ENCODE peak calls at places on chromosomes 11 and 22, in four cellular contexts. N is A549, M is H1, F is suprapubic skin. I is an unnamed sample.

GRCh38 chr11:69906453-69906907 is 87.3 kb upstream of the FGF3 start:
- DNase-seq in N (no peak), M (no peak), F (no peak), I (no peak)

GRCh38 chr22:43795320-43795719 is 16.8 kb downstream of the EFCAB6 start:
- DNase-seq in N (no peak), M (no peak), F (no peak), I (no peak)

GRCh38 chr22:40409613-40410113 is 39.3 kb downstream of the SGSM3 start:
- DNase-seq in N (no peak), M (no peak), F (peak; percentile 50), I (no peak)

GRCh38 chr11:67376873-67377808 is 3.7 kb upstream of the CLCF1 start:
- DNase-seq in N (no peak), M (no peak), F (no peak), I (no peak)

GRCh38 chr11:12402691-12403120 is 25.3 kb downstream of the PARVA start:
- DNase-seq in N (no peak), M (no peak), F (no peak), I (no peak)

GRCh38 chr11:120390585-120390922 is 54.3 kb downstream of the ARHGEF12 start:
- DNase-seq in N (no peak), M (no peak), F (no peak), I (no peak)

GRCh38 chr11:61516191-61516590 is 7.6 kb downstream of the LRRC10B start:
- DNase-seq in N (no peak), M (no peak), F (no peak), I (no peak)

GRCh38 chr11:3700910-3701309 is 29.7 kb upstream of the CHRNA10 start:
- DNase-seq in N (no peak), M (no peak), F (no peak), I (no peak)

GRCh38 chr11:296206-296975 is 2.9 kb downstream of the IFITM5 start:
- DNase-seq in N (no peak), M (no peak), F (no peak), I (peak; percentile 64)

GRCh38 chr11:65210361-65210731 is 28.6 kb downstream of the CAPN1 start:
- DNase-seq in N (no peak), M (no peak), F (peak; percentile 63), I (peak; percentile 55)

GRCh38 chr11:75073459-75074190 is 23.1 kb downstream of the OR2AT4 start:
- DNase-seq in N (no peak), M (no peak), F (no peak), I (no peak)

GRCh38 chr11:117544431-117544830 is 216.8 kb downstream of the CEP164 start:
- DNase-seq in N (no peak), M (no peak), F (no peak), I (no peak)

GRCh38 chr11:20397281-20397680 is 9.8 kb downstream of the PRMT3 start:
- DNase-seq in N (peak; percentile 38), M (no peak), F (no peak), I (no peak)

GRCh38 chr11:81098471-81098870 is 1635.2 kb downstream of the FAM181B start:
- DNase-seq in N (no peak), M (no peak), F (no peak), I (no peak)

GRCh38 chr22:25745341-25746011 is 3.5 kb downstream of the MYO18B start:
- DNase-seq in N (no peak), M (no peak), F (no peak), I (peak; percentile 12)

GRCh38 chr11:77351281-77351905 is 49.9 kb upstream of the GDPD4 start:
- DNase-seq in N (no peak), M (no peak), F (no peak), I (no peak)

GRCh38 chr11:102730036-102730815 is 5.5 kb upstream of the MMP8 start:
- DNase-seq in N (no peak), M (no peak), F (no peak), I (no peak)

GRCh38 chr22:35638408-35638807 is 9.8 kb upstream of the APOL6 start:
- DNase-seq in N (no peak), M (no peak), F (peak; percentile 95), I (peak; percentile 97)

GRCh38 chr11:128189823-128190222 is 397.5 kb downstream of the ETS1 start:
- DNase-seq in N (no peak), M (no peak), F (no peak), I (no peak)

GRCh38 chr22:48477031-48477721 is 1350.5 kb downstream of the BRD1 start:
- DNase-seq in N (no peak), M (no peak), F (peak; percentile 77), I (no peak)

GRCh38 chr11:127567237-127567932 is 566.8 kb upstream of the KIRREL3 start:
- DNase-seq in N (no peak), M (no peak), F (no peak), I (no peak)

GRCh38 chr11:123694551-123694950 is 40.1 kb upstream of the SCN3B start:
- DNase-seq in N (no peak), M (no peak), F (no peak), I (no peak)

GRCh38 chr11:80155412-80156017 is 714.7 kb upstream of the TENM4 start:
- DNase-seq in N (peak; percentile 1), M (no peak), F (no peak), I (no peak)

GRCh38 chr11:62400760-62401159 is 18.1 kb upstream of the SCGB1A1 start:
- DNase-seq in N (no peak), M (no peak), F (peak; percentile 95), I (peak; percentile 96)

GRCh38 chr22:46908641-46909107 is 146.2 kb downstream of the TBC1D22A start:
- DNase-seq in N (no peak), M (no peak), F (no peak), I (no peak)

GRCh38 chr11:110301032-110301431 is 4.6 kb upstream of the RDX start:
- DNase-seq in N (no peak), M (no peak), F (no peak), I (no peak)

GRCh38 chr22:28017558-28017820 is 98.4 kb upstream of the PITPNB start:
- DNase-seq in N (no peak), M (no peak), F (no peak), I (no peak)

GRCh38 chr22:28015056-28015445 is 96.0 kb upstream of the PITPNB start:
- DNase-seq in N (no peak), M (no peak), F (peak; percentile 53), I (peak; percentile 44)

GRCh38 chr22:28014141-28015055 is 95.3 kb upstream of the PITPNB start:
- DNase-seq in N (no peak), M (no peak), F (peak; percentile 78), I (peak; percentile 61)

GRCh38 chr22:28016781-28017557 is 97.9 kb upstream of the PITPNB start:
- DNase-seq in N (no peak), M (no peak), F (peak; percentile 74), I (peak; percentile 50)

DNA sequence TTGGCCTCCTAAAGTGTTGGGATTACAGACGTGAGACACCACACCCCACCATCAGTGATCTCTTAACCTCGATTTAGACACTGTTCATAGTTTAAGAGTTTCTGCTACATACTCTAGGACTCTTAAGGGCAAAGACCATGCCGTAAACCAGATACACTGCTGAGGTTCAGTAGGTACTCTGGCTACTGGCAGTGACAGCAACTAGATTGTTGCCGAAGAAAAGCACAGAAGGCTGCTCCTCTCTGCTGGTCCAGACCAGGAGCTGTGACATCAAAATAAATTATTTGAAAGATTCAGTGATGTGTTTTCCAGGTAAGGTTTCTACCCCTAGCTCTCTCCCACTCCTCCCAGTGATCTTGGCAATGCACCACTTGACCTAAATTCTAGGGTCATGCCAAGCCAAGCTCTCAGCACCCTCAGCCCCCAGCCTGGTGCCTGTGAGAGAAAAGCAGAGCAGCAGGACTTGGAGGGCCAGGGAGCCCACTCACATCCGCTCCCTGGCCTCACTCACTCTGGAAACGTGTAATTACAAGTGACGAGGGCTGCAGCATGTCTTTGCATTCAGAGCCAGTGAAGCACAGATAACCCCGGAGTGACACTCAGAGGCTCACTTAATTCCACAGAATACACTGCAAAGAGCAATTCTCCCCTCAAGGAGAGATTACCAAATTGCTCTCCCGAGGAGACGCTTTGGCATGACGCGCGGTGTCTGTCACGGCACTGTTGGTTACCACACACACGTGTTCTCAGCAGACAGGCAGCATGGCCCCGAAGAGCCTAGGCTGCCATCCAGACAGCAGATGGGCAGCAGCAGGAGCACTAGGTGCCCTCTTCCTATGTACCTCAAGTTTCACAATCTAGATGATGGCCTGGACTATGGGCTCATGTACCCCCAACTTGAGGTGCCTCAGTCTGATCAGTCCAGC is 96.9 kb upstream of the PITPNB start:
- DNase-seq in N (no peak), M (no peak), F (peak; percentile 64), I (peak; percentile 58)
- TF ChIP-seq EP300 in N (no peak), M (no peak), F (no peak), I (no peak)

GRCh38 chr11:63505857-63506528 is at the start of gene LGALS12:
- DNase-seq in N (no peak), M (no peak), F (no peak), I (no peak)
- TF ChIP-seq EP300 in N (no peak), M (no peak), F (no peak), I (no peak)

DNA sequence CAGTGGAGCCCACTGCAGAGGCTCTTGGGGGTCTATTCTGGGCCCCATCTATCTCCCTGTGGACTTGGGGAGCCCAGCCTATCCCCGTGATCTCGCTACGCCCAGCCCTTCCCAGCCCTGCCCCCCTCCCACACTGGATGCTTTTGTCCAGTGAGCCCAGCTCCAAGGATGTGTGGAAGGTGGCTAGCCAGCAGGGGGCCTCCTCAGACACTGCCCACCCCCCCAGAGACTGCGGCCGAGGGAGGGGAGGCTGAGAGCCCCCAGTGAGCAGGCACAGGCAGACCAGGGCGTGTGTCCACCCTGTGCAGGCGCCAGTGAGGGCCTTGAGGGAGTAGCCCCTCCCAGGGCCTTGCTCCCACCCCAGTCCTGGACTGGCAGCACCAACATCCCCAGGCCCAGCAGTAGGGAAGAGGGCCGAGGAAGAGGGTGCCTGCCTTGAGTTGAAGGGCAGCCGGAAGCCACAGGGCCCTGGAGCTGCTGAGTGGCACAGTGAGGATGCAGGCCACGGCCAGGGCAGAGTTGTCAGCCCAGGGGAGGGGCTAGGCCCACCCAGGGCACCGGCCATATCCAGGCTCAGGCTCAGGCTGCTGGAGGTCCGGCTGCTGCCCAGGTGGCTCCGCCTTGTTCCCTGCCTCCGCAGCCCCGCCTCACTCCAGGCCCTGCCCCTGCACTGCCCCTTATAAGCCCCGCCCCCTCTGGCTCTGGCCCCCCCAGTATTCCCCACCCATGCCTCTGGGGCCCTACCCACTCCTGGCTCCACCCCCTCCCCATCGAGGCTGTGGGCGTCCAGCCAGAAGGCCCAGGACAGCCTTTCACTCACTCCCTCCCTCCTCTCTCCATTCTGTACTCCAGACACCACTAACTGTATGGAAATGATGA is 28.0 kb downstream of the MOB2 start:
- DNase-seq in N (no peak), M (peak; percentile 19), F (no peak), I (peak; percentile 96)
- TF ChIP-seq EP300 in N (no peak), M (no peak), F (no peak), I (no peak)

GRCh38 chr11:42407379-42407778 is 904.4 kb upstream of the API5 start:
- DNase-seq in N (no peak), M (peak; percentile 70), F (no peak), I (no peak)
- TF ChIP-seq EP300 in N (no peak), M (no peak), F (no peak), I (no peak)

DNA sequence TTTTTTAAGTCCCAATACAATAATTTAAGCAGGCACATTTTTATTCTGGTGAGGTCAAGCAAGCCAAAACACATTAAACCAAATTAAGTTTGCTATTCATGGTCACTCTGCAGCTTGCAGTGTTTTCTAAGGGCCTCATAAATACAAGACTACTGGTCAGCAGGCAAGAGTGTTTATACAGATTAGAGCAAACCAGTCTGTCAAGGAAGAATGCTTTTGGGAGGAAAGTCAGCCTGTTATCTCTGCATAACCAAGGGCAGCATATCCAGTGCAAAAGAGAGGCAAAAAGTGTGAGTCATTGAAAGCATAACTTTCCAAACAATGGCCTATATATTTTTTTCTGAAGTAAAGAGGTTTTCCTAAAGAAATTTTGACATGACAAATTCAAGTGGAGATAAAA is 29.7 kb upstream of the CCDC34 start:
- DNase-seq in N (no peak), M (no peak), F (no peak), I (no peak)
- TF ChIP-seq EP300 in N (no peak), M (no peak), F (no peak), I (no peak)

GRCh38 chr11:2570211-2570811 is 125.5 kb downstream of the KCNQ1 start:
- DNase-seq in N (no peak), M (no peak), F (no peak), I (peak; percentile 56)
- TF ChIP-seq EP300 in N (no peak), M (no peak), F (no peak), I (no peak)

I was measured in sigmoid colon.